ENCODE peak calls at places on chromosomes 3 and 15, in seven cellular contexts. One of them, this sample, is unnamed.
A peak's percentile ranks its signal among the peaks of the same experiment; 100 is the strongest.

GRCh38 chr3:31790516-31791148 is 190.4 kb downstream of the OSBPL10 start:
- DNase-seq in K562: no peak
- DNase-seq in SK-N-SH: no peak
- DNase-seq in GM12878: no peak
- DNase-seq in HepG2: no peak
- DNase-seq in H1: no peak
- DNase-seq in HCT116: no peak
- DNase-seq in this sample: no peak

GRCh38 chr3:69385723-69386483 is at the start of gene FRMD4B:
- DNase-seq in GM12878: no peak
- DNase-seq in H1: no peak
- DNase-seq in SK-N-SH: peak; percentile 87
- DNase-seq in HepG2: peak; percentile 3
- DNase-seq in HCT116: no peak
- DNase-seq in K562: no peak
- DNase-seq in this sample: peak; percentile 70

GRCh38 chr3:8482960-8483665 is 18.5 kb upstream of the LMCD1 start:
- DNase-seq in GM12878: no peak
- DNase-seq in K562: no peak
- DNase-seq in HepG2: peak; percentile 75
- DNase-seq in HCT116: no peak
- DNase-seq in SK-N-SH: no peak
- DNase-seq in H1: no peak
- DNase-seq in this sample: peak; percentile 38

GRCh38 chr3:113250566-113250965 is 39.2 kb downstream of the BOC start:
- DNase-seq in H1: no peak
- DNase-seq in HepG2: no peak
- DNase-seq in K562: no peak
- DNase-seq in GM12878: no peak
- DNase-seq in SK-N-SH: no peak
- DNase-seq in HCT116: no peak
- DNase-seq in this sample: no peak

GRCh38 chr3:20837676-20838302 is 651.8 kb upstream of the SGO1 start:
- DNase-seq in K562: no peak
- DNase-seq in HepG2: no peak
- DNase-seq in GM12878: no peak
- DNase-seq in H1: no peak
- DNase-seq in SK-N-SH: no peak
- DNase-seq in HCT116: no peak
- DNase-seq in this sample: no peak

GRCh38 chr3:69607466-69608035 is 131.7 kb upstream of the MITF start:
- DNase-seq in HCT116: no peak
- DNase-seq in H1: no peak
- DNase-seq in HepG2: no peak
- DNase-seq in GM12878: no peak
- DNase-seq in SK-N-SH: no peak
- DNase-seq in K562: no peak
- DNase-seq in this sample: no peak

GRCh38 chr3:185076219-185076618 is 76.6 kb downstream of the C3orf70 start:
- DNase-seq in GM12878: no peak
- DNase-seq in K562: no peak
- DNase-seq in HCT116: no peak
- DNase-seq in SK-N-SH: no peak
- DNase-seq in H1: no peak
- DNase-seq in HepG2: no peak
- DNase-seq in this sample: no peak

GRCh38 chr15:64634020-64634419 is 141.4 kb downstream of the RBPMS2 start:
- DNase-seq in K562: peak; percentile 22
- DNase-seq in GM12878: peak; percentile 96
- DNase-seq in HepG2: peak; percentile 27
- DNase-seq in H1: no peak
- DNase-seq in SK-N-SH: no peak
- DNase-seq in HCT116: no peak
- DNase-seq in this sample: no peak

GRCh38 chr3:99627062-99627826 is 11.2 kb upstream of the COL8A1 start:
- DNase-seq in HepG2: no peak
- DNase-seq in K562: no peak
- DNase-seq in GM12878: no peak
- DNase-seq in H1: no peak
- DNase-seq in HCT116: no peak
- DNase-seq in SK-N-SH: no peak
- DNase-seq in this sample: no peak

GRCh38 chr3:69558912-69559311 is 173.0 kb upstream of the FRMD4B start:
- DNase-seq in GM12878: no peak
- DNase-seq in K562: no peak
- DNase-seq in SK-N-SH: no peak
- DNase-seq in HCT116: no peak
- DNase-seq in H1: no peak
- DNase-seq in HepG2: no peak
- DNase-seq in this sample: no peak

GRCh38 chr3:195752538-195753331 is 32.0 kb downstream of the MUC20 start:
- DNase-seq in SK-N-SH: peak; percentile 21
- DNase-seq in HCT116: no peak
- DNase-seq in GM12878: no peak
- DNase-seq in K562: peak; percentile 30
- DNase-seq in HepG2: no peak
- DNase-seq in H1: no peak
- DNase-seq in this sample: no peak

GRCh38 chr3:52532838-52533622 is 627 bp downstream of the NT5DC2 start:
- DNase-seq in H1: no peak
- DNase-seq in HCT116: no peak
- DNase-seq in K562: no peak
- DNase-seq in HepG2: no peak
- DNase-seq in SK-N-SH: peak; percentile 60
- DNase-seq in GM12878: no peak
- DNase-seq in this sample: peak; percentile 58

GRCh38 chr3:123344941-123345594 is 103.8 kb downstream of the ADCY5 start:
- DNase-seq in H1: no peak
- DNase-seq in K562: peak; percentile 8
- DNase-seq in SK-N-SH: no peak
- DNase-seq in HepG2: no peak
- DNase-seq in HCT116: no peak
- DNase-seq in GM12878: no peak
- DNase-seq in this sample: no peak

GRCh38 chr3:197524128-197524527 is 31.6 kb downstream of the BDH1 start:
- DNase-seq in SK-N-SH: no peak
- DNase-seq in H1: no peak
- DNase-seq in HepG2: no peak
- DNase-seq in GM12878: no peak
- DNase-seq in K562: no peak
- DNase-seq in HCT116: no peak
- DNase-seq in this sample: no peak

GRCh38 chr3:174363256-174363655 is 495.9 kb upstream of the NAALADL2 start:
- DNase-seq in H1: no peak
- DNase-seq in HepG2: no peak
- DNase-seq in GM12878: no peak
- DNase-seq in SK-N-SH: no peak
- DNase-seq in HCT116: no peak
- DNase-seq in K562: no peak
- DNase-seq in this sample: no peak

GRCh38 chr3:18126772-18127171 is 298.4 kb downstream of the SATB1 start:
- DNase-seq in GM12878: no peak
- DNase-seq in HCT116: no peak
- DNase-seq in H1: no peak
- DNase-seq in HepG2: no peak
- DNase-seq in SK-N-SH: peak; percentile 72
- DNase-seq in K562: no peak
- DNase-seq in this sample: no peak

DNA sequence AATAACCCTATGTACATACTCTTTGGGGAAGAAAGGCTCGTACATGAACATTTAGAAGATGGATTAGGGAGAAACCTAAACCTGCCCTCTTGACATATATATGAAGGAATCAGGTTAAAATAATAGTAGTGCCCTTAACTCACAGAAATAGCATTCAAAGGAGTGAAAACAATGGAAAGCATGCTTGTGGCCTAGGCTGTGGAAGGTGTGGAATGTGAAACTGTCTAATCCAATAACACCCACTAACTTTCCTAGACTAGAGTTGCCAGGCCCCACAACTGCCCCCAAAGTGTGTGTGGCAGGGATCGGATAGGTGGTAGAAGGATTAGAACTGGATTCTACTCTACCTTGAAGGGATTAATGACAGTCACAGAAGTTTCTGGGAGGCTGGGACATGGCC is 317.4 kb upstream of the LRRFIP2 start:
- DNase-seq in HepG2: no peak
- DNase-seq in HCT116: no peak
- DNase-seq in H1: no peak
- DNase-seq in SK-N-SH: no peak
- DNase-seq in GM12878: no peak
- DNase-seq in K562: no peak
- DNase-seq in this sample: no peak
- TF ChIP-seq JUND in HepG2: no peak
- TF ChIP-seq JUND in HCT116: no peak
- TF ChIP-seq JUND in H1: no peak
- TF ChIP-seq JUND in SK-N-SH: no peak
- TF ChIP-seq JUND in GM12878: no peak
- TF ChIP-seq JUND in K562: no peak
- TF ChIP-seq JUND in this sample: no peak

GRCh38 chr3:114649331-114649730 is 355.5 kb downstream of the TIGIT start:
- DNase-seq in K562: no peak
- DNase-seq in HepG2: peak; percentile 69
- DNase-seq in HCT116: peak; percentile 97
- DNase-seq in GM12878: no peak
- DNase-seq in H1: no peak
- DNase-seq in SK-N-SH: no peak
- DNase-seq in this sample: no peak
- TF ChIP-seq JUND in K562: no peak
- TF ChIP-seq JUND in HepG2: no peak
- TF ChIP-seq JUND in HCT116: peak; percentile 99
- TF ChIP-seq JUND in GM12878: no peak
- TF ChIP-seq JUND in H1: no peak
- TF ChIP-seq JUND in SK-N-SH: peak; percentile 49
- TF ChIP-seq JUND in this sample: no peak

DNA sequence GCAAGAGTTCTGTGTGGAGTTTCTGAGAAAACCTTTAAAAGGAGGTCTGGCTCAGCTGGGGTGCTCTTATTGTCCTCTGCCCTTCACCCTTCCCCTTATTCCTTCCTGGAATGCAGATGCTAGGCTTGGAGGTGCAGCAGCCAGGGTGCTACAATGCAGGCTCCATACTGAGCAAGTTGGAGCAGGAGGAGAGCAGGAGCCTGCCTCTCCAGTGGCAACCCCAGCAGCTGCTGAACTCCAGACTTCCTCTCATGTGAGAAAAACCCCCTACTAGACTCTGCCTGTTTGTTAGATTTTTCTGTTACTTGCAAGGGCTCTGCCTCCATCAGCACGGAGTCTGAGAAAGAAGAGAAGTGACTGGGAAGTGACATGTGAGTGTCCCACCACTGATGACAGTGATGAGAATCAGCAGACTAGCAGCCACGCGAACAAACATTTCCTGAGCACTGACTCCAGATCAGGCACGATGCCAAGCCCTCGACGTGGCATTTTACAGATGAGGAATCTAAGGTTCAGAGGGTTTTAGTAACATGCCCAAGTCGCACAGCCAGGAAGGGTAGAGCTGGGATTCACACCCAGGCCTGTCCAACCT is 16.1 kb upstream of the RARRES1 start:
- DNase-seq in HepG2: no peak
- DNase-seq in HCT116: no peak
- DNase-seq in K562: no peak
- DNase-seq in GM12878: no peak
- DNase-seq in SK-N-SH: no peak
- DNase-seq in H1: no peak
- DNase-seq in this sample: no peak
- TF ChIP-seq JUND in HepG2: no peak
- TF ChIP-seq JUND in HCT116: no peak
- TF ChIP-seq JUND in K562: no peak
- TF ChIP-seq JUND in GM12878: no peak
- TF ChIP-seq JUND in SK-N-SH: no peak
- TF ChIP-seq JUND in H1: no peak
- TF ChIP-seq JUND in this sample: no peak

DNA sequence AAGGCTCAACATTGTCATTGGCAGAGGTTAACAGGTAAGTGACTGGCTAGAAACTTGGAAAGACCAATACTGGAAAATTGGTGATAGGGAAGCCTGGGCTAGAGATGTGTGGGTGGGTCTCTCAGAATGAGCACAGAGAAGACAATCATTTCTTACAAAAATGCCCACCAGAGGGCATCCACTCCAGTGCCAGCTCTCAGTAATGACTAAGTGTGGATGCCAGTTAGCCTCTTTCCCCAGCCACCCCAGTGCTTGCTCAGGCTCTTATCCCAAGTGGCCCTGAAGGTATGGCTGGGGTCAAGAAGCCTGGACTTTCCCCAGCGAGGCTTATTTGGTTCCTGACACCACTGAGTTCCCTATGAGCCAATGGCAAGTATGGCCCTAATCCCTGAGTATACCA is 115.9 kb upstream of the ST8SIA2 start:
- DNase-seq in SK-N-SH: peak; percentile 50
- DNase-seq in H1: no peak
- DNase-seq in K562: no peak
- DNase-seq in GM12878: no peak
- DNase-seq in HCT116: peak; percentile 12
- DNase-seq in HepG2: no peak
- DNase-seq in this sample: peak; percentile 59
- TF ChIP-seq JUND in SK-N-SH: no peak
- TF ChIP-seq JUND in H1: no peak
- TF ChIP-seq JUND in K562: no peak
- TF ChIP-seq JUND in GM12878: no peak
- TF ChIP-seq JUND in HCT116: no peak
- TF ChIP-seq JUND in HepG2: no peak
- TF ChIP-seq JUND in this sample: no peak

This sample was measured in T47D.